ENCODE peak calls at places on chromosomes 16 and 17, in five cellular contexts. L, P, A, B and K are unnamed samples.

GRCh38 chr17:72176902-72177660 is 56.3 kb downstream of the SOX9 start:
- DNase-seq in L (no peak), P (no peak), A (no peak), B (no peak), K (no peak)

GRCh38 chr17:3683054-3683511 is 12.9 kb downstream of the P2RX5 start:
- DNase-seq in L (peak), P (no peak), A (peak), B (no peak), K (peak)

GRCh38 chr16:19384656-19385055 is 33.0 kb upstream of the TMC5 start:
- DNase-seq in L (no peak), P (no peak), A (no peak), B (no peak), K (no peak)

GRCh38 chr17:58741121-58741625 is 14.5 kb upstream of the PPM1E start:
- DNase-seq in L (no peak), P (no peak), A (no peak), B (no peak), K (no peak)

GRCh38 chr16:8963010-8963824 is 489 bp downstream of the USP7 start:
- DNase-seq in L (no peak), P (no peak), A (no peak), B (no peak), K (no peak)

GRCh38 chr16:25198021-25198420 is 18.7 kb upstream of the AQP8 start:
- DNase-seq in L (no peak), P (no peak), A (no peak), B (no peak), K (no peak)

GRCh38 chr16:21283521-21284289 is 5.6 kb upstream of the CRYM start:
- DNase-seq in L (no peak), P (peak), A (peak), B (no peak), K (peak)

GRCh38 chr16:64962786-64963185 is 159.1 kb downstream of the CDH11 start:
- DNase-seq in L (no peak), P (no peak), A (no peak), B (no peak), K (no peak)

GRCh38 chr17:6544011-6544370 is 12.4 kb downstream of the PITPNM3 start:
- DNase-seq in L (no peak), P (no peak), A (no peak), B (no peak), K (no peak)

GRCh38 chr16:13478991-13479390 is 441.0 kb upstream of the ERCC4 start:
- DNase-seq in L (no peak), P (no peak), A (no peak), B (no peak), K (no peak)

GRCh38 chr17:77854759-77855745 is 103.5 kb upstream of the TNRC6C start:
- DNase-seq in L (no peak), P (no peak), A (no peak), B (no peak), K (no peak)